ENCODE peak calls at places on chromosomes 3 and 15, in four cellular contexts. Z is EL; S is CD8-positive, alpha-beta T cell; R is right lobe of liver. K is an unnamed sample.

GRCh38 chr3:64667887-64668581 is 19.8 kb downstream of the ADAMTS9 start:
- DNase-seq in Z (no peak), S (no peak), R (peak), K (no peak)

GRCh38 chr15:60353245-60353940 is 44.4 kb downstream of the ANXA2 start:
- DNase-seq in Z (peak), S (no peak), R (no peak), K (no peak)

GRCh38 chr15:80950291-80951078 is 39.1 kb downstream of the MESD start:
- DNase-seq in Z (no peak), S (no peak), R (no peak), K (no peak)

GRCh38 chr15:35932541-35932940 is 386.6 kb upstream of the DPH6 start:
- DNase-seq in Z (no peak), S (no peak), R (no peak), K (no peak)

GRCh38 chr3:162729686-162730085 is 1233.1 kb downstream of the OTOL1 start:
- DNase-seq in Z (peak), S (no peak), R (no peak), K (no peak)

GRCh38 chr15:68341851-68342336 is 64.3 kb downstream of the FEM1B start:
- DNase-seq in Z (no peak), S (no peak), R (no peak), K (no peak)

GRCh38 chr15:67133026-67133425 is 67.6 kb downstream of the SMAD3 start:
- DNase-seq in Z (no peak), S (no peak), R (no peak), K (no peak)

GRCh38 chr3:172096881-172097420 is 57.6 kb downstream of the FNDC3B start:
- DNase-seq in Z (peak), S (no peak), R (no peak), K (no peak)

GRCh38 chr3:193207874-193208273 is 33.1 kb upstream of the PLAAT1 start:
- DNase-seq in Z (no peak), S (no peak), R (no peak), K (no peak)

GRCh38 chr15:24919446-24919845 is 35.3 kb upstream of the SNRPN start:
- DNase-seq in Z (no peak), S (no peak), R (no peak), K (no peak)

GRCh38 chr15:27762471-27762870 is 336.6 kb downstream of the OCA2 start:
- DNase-seq in Z (no peak), S (no peak), R (no peak), K (no peak)

GRCh38 chr15:57133127-57133968 is 214.9 kb downstream of the TCF12 start:
- DNase-seq in Z (no peak), S (no peak), R (no peak), K (no peak)

GRCh38 chr3:164806188-164806587 is 272.1 kb downstream of the SI start:
- DNase-seq in Z (no peak), S (no peak), R (no peak), K (no peak)

K was measured in DND-41.